ENCODE peak calls at places on chromosomes 6 and 20, in ten cellular contexts. D is HCT116, P is astrocyte of the spinal cord, R is pancreas, K is ovary, O is psoas muscle, M is PC-9, W is ascending aorta, J is heart right ventricle, H is AG10803. Y is an unnamed sample.
A peak's percentile ranks its signal among the peaks of the same experiment; 100 is the strongest.

GRCh38 chr6:45473121-45473967 is 95.6 kb upstream of the SUPT3H start:
- DNase-seq in D (no peak), P (no peak), R (no peak), K (no peak), O (no peak), M (no peak), W (no peak), J (no peak), H (no peak), Y (no peak)

GRCh38 chr20:36792422-36792821 is 18.9 kb upstream of the DSN1 start:
- DNase-seq in D (peak; percentile 57), P (peak; percentile 66), R (no peak), K (peak; percentile 37), O (no peak), M (peak; percentile 85), W (peak; percentile 76), J (peak; percentile 45), H (peak; percentile 64), Y (no peak)

GRCh38 chr20:37733416-37733815 is 39.6 kb downstream of the CTNNBL1 start:
- DNase-seq in D (no peak), P (no peak), R (no peak), K (no peak), O (no peak), M (no peak), W (no peak), J (no peak), H (no peak), Y (no peak)

GRCh38 chr6:79040083-79040482 is 38.0 kb downstream of the PHIP start:
- DNase-seq in D (no peak), P (peak; percentile 84), R (no peak), K (no peak), O (no peak), M (no peak), W (no peak), J (no peak), H (peak; percentile 3), Y (no peak)

GRCh38 chr6:53411451-53411850 is 62.7 kb upstream of the ELOVL5 start:
- DNase-seq in D (no peak), P (no peak), R (no peak), K (no peak), O (no peak), M (no peak), W (no peak), J (no peak), H (peak; percentile 4), Y (no peak)

GRCh38 chr6:170210026-170210390 is 80.9 kb downstream of the DLL1 start:
- DNase-seq in D (no peak), P (no peak), R (no peak), K (no peak), O (no peak), M (no peak), W (peak; percentile 25), J (no peak), H (no peak), Y (no peak)

GRCh38 chr20:25279403-25279802 is 31.5 kb downstream of the PYGB start:
- DNase-seq in D (no peak), P (peak; percentile 36), R (no peak), K (peak; percentile 2), O (no peak), M (no peak), W (no peak), J (no peak), H (no peak), Y (no peak)

GRCh38 chr6:29710281-29710941 is 12.8 kb upstream of the HLA-F start:
- DNase-seq in D (no peak), P (no peak), R (no peak), K (no peak), O (no peak), M (no peak), W (no peak), J (no peak), H (no peak), Y (no peak)

GRCh38 chr20:51026317-51026716 is 3.4 kb upstream of the KCNG1 start:
- DNase-seq in D (no peak), P (no peak), R (no peak), K (no peak), O (no peak), M (no peak), W (no peak), J (no peak), H (no peak), Y (no peak)

GRCh38 chr6:12601881-12602280 is 114.7 kb upstream of the PHACTR1 start:
- DNase-seq in D (no peak), P (no peak), R (no peak), K (no peak), O (no peak), M (no peak), W (no peak), J (peak; percentile 19), H (peak; percentile 79), Y (no peak)

GRCh38 chr6:36834576-36835293 is 4.5 kb downstream of the CPNE5 start:
- DNase-seq in D (no peak), P (no peak), R (no peak), K (no peak), O (no peak), M (no peak), W (no peak), J (no peak), H (no peak), Y (no peak)

GRCh38 chr20:35216541-35216940 is 9.9 kb upstream of the MMP24 start:
- DNase-seq in D (no peak), P (no peak), R (no peak), K (no peak), O (no peak), M (no peak), W (no peak), J (no peak), H (no peak), Y (no peak)

GRCh38 chr6:158879180-158879579 is 60.0 kb upstream of the EZR start:
- DNase-seq in D (no peak), P (peak; percentile 37), R (no peak), K (no peak), O (no peak), M (no peak), W (no peak), J (no peak), H (no peak), Y (no peak)

GRCh38 chr6:166693880-166694279 is 66.8 kb upstream of the RPS6KA2 start:
- DNase-seq in D (peak; percentile 67), P (no peak), R (no peak), K (no peak), O (no peak), M (no peak), W (no peak), J (no peak), H (no peak), Y (no peak)

DNA sequence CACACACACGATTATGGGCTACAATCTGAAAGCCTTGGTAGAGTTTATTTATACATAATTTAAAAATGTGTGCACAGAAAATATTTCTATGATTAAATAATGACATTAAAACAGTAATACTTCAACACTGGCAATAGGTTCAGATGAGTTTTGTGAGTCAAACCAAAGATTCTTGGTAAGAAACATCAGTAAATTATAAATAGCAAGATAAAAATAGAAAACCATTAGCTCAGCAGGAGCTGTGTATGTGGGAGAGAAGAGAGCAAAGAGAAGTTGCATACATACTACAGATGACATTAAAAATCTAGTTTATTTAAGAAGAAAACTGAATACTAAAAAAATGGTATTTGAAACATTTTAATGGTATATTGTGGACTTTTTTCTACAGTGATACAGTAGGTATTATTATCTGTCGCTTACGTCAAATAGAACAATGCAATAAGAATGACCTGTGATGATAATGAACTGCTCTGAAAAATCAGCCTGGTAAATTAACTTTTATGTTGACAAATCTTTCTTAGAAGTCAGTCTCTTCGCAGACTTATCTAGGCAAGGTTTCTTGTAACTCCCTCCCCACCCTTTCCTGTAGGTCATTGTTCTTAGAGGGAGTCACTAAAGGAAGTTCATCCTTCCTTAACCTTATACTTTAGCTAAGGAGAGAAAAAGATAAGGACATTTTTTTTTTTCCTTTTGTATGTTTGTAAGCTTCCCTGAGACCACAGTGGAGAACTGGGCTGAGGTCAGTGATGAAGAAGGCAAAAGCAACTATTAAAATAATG is 149.3 kb downstream of the GJA1 start:
- DNase-seq in D (no peak), P (peak; percentile 70), R (no peak), K (no peak), O (no peak), M (no peak), W (no peak), J (no peak), H (peak; percentile 62), Y (no peak)
- H3K4me3 ChIP-seq in D (no peak overlapping the region), P (no peak overlapping the region), R (no peak overlapping the region), K (no peak overlapping the region), O (no peak overlapping the region), M (no peak overlapping the region), W (no peak overlapping the region), J (no peak overlapping the region), H (no peak overlapping the region), Y (no peak overlapping the region)

DNA sequence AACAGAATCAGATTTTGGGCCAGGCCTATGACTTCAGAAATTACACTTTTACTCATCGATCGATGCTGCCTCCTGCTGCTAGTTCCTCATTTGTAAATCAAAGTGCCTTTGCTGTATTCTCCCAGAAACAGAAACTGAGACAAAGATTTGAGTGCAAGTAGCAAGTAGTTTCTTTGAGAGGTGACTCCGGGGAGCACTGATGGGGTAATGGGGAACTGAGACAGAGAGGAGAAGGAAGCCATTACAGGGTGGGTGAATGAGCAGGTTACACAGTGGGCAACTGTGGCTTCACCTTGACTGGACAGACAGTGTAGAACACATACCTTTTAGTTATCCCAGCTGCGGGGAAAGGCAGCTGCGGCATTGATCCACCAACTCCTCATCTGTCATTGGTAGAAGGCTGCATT is 9.7 kb upstream of the CD40 start:
- DNase-seq in D (no peak), P (no peak), R (no peak), K (no peak), O (no peak), M (no peak), W (no peak), J (no peak), H (no peak), Y (no peak)
- TF ChIP-seq CTCF in D (no peak), P (no peak), R (no peak), K (no peak), O (no peak), M (no peak), W (no peak), J (no peak), H (no peak), Y (no peak)

DNA sequence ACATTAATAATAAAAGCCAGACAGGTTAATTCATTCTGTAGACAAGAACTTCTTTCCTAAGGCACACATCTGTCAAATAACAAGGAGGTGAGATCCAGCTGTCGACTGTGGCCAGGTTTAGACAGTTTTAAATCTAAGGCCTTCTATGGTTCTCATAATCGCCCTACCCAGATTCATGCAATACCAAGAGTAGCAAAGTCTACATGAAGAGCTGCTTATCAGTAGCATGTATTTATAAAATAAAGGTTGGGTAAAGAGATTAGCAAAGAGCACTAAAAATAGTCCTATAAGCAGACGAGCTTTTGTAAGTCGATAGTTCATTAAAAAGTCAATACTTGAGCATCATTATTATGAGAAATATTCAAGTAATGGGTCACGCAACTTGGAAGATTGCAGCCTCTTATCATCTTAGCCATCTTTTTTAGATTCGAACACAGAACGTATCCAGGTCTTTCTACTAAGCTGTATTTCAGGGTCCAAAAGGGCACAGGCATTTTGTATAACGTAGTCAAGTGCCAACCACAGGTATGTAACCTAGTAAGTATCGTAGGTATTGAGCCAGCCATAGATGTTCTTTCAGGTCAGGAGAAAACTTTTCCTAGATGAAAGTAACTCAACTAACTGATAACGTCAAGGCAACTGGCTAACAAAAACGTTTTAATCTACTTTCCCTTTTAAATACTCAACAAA is 3.1 kb downstream of the CNKSR3 start:
- DNase-seq in D (no peak), P (no peak), R (no peak), K (no peak), O (no peak), M (no peak), W (no peak), J (no peak), H (no peak), Y (no peak)
- H3K4me3 ChIP-seq in D (no peak overlapping the region), P (no peak overlapping the region), R (peak overlapping the region; percentile 77), K (no peak overlapping the region), O (peak overlapping the region; percentile 81), M (no peak overlapping the region), W (peak overlapping the region; percentile 37), J (peak overlapping the region; percentile 79), H (no peak overlapping the region), Y (peak overlapping the region; percentile 80)

GRCh38 chr20:41340327-41341055 is at the start of gene LPIN3:
- DNase-seq in D (peak; percentile 84), P (peak; percentile 81), R (peak; percentile 97), K (peak; percentile 92), O (peak; percentile 84), M (peak; percentile 96), W (peak; percentile 92), J (peak; percentile 89), H (peak; percentile 90), Y (no peak)
- TF ChIP-seq CTCF in D (no peak), P (no peak), R (peak; percentile 17), K (no peak), O (no peak), M (peak; percentile 58), W (no peak), J (peak; percentile 11), H (peak; percentile 42), Y (no peak)

Y was measured in dorsolateral prefrontal cortex.